ENCODE peak calls at places on chromosomes 7 and 10, in six cellular contexts. One of them, this sample, is unnamed.

GRCh38 chr7:91291902-91292301 is 27.7 kb downstream of the FZD1 start:
- DNase-seq in T-helper 2 cell: no peak
- DNase-seq in activated effector memory CD4-positive, alpha-beta T cell treated with anti-CD3 and anti-CD28 coated beads, Interleukin-2, amount 50 U/mL, for 16 hours: no peak
- DNase-seq in HFFc6: no peak
- DNase-seq in NCI-H1092: no peak
- DNase-seq in hepatic stellate cell: no peak
- DNase-seq in this sample: no peak

GRCh38 chr10:83262434-83262833 is 876.9 kb upstream of the GHITM start:
- DNase-seq in T-helper 2 cell: no peak
- DNase-seq in activated effector memory CD4-positive, alpha-beta T cell treated with anti-CD3 and anti-CD28 coated beads, Interleukin-2, amount 50 U/mL, for 16 hours: no peak
- DNase-seq in HFFc6: no peak
- DNase-seq in NCI-H1092: no peak
- DNase-seq in hepatic stellate cell: no peak
- DNase-seq in this sample: no peak

GRCh38 chr7:28778781-28779180 is 179.3 kb downstream of the TRIL start:
- DNase-seq in T-helper 2 cell: no peak
- DNase-seq in activated effector memory CD4-positive, alpha-beta T cell treated with anti-CD3 and anti-CD28 coated beads, Interleukin-2, amount 50 U/mL, for 16 hours: no peak
- DNase-seq in HFFc6: no peak
- DNase-seq in NCI-H1092: no peak
- DNase-seq in hepatic stellate cell: no peak
- DNase-seq in this sample: no peak

GRCh38 chr10:22824520-22824919 is 103.3 kb upstream of the ARMC3 start:
- DNase-seq in T-helper 2 cell: no peak
- DNase-seq in activated effector memory CD4-positive, alpha-beta T cell treated with anti-CD3 and anti-CD28 coated beads, Interleukin-2, amount 50 U/mL, for 16 hours: no peak
- DNase-seq in HFFc6: no peak
- DNase-seq in NCI-H1092: no peak
- DNase-seq in hepatic stellate cell: no peak
- DNase-seq in this sample: no peak

GRCh38 chr10:30413996-30414576 is 19.9 kb upstream of the MAP3K8 start:
- DNase-seq in T-helper 2 cell: no peak
- DNase-seq in activated effector memory CD4-positive, alpha-beta T cell treated with anti-CD3 and anti-CD28 coated beads, Interleukin-2, amount 50 U/mL, for 16 hours: no peak
- DNase-seq in HFFc6: peak
- DNase-seq in NCI-H1092: no peak
- DNase-seq in hepatic stellate cell: peak
- DNase-seq in this sample: no peak

GRCh38 chr7:369476-369980 is 79.6 kb downstream of the FOXL3 start:
- DNase-seq in T-helper 2 cell: no peak
- DNase-seq in activated effector memory CD4-positive, alpha-beta T cell treated with anti-CD3 and anti-CD28 coated beads, Interleukin-2, amount 50 U/mL, for 16 hours: peak
- DNase-seq in HFFc6: no peak
- DNase-seq in NCI-H1092: no peak
- DNase-seq in hepatic stellate cell: no peak
- DNase-seq in this sample: no peak

GRCh38 chr7:110960811-110961210 is 130.1 kb upstream of the LRRN3 start:
- DNase-seq in T-helper 2 cell: no peak
- DNase-seq in activated effector memory CD4-positive, alpha-beta T cell treated with anti-CD3 and anti-CD28 coated beads, Interleukin-2, amount 50 U/mL, for 16 hours: no peak
- DNase-seq in HFFc6: no peak
- DNase-seq in NCI-H1092: no peak
- DNase-seq in hepatic stellate cell: no peak
- DNase-seq in this sample: no peak

GRCh38 chr7:51764981-51765380 is 448.4 kb upstream of the COBL start:
- DNase-seq in T-helper 2 cell: no peak
- DNase-seq in activated effector memory CD4-positive, alpha-beta T cell treated with anti-CD3 and anti-CD28 coated beads, Interleukin-2, amount 50 U/mL, for 16 hours: no peak
- DNase-seq in HFFc6: no peak
- DNase-seq in NCI-H1092: no peak
- DNase-seq in hepatic stellate cell: no peak
- DNase-seq in this sample: no peak

GRCh38 chr10:5318148-5318547 is 46.6 kb upstream of the UCN3 start:
- DNase-seq in T-helper 2 cell: no peak
- DNase-seq in activated effector memory CD4-positive, alpha-beta T cell treated with anti-CD3 and anti-CD28 coated beads, Interleukin-2, amount 50 U/mL, for 16 hours: no peak
- DNase-seq in HFFc6: no peak
- DNase-seq in NCI-H1092: no peak
- DNase-seq in hepatic stellate cell: no peak
- DNase-seq in this sample: no peak

GRCh38 chr10:71138126-71138860 is 74.1 kb upstream of the UNC5B start:
- DNase-seq in T-helper 2 cell: no peak
- DNase-seq in activated effector memory CD4-positive, alpha-beta T cell treated with anti-CD3 and anti-CD28 coated beads, Interleukin-2, amount 50 U/mL, for 16 hours: no peak
- DNase-seq in HFFc6: no peak
- DNase-seq in NCI-H1092: peak
- DNase-seq in hepatic stellate cell: no peak
- DNase-seq in this sample: no peak

GRCh38 chr7:26500749-26501352 is 209.2 kb downstream of the SNX10 start:
- DNase-seq in T-helper 2 cell: no peak
- DNase-seq in activated effector memory CD4-positive, alpha-beta T cell treated with anti-CD3 and anti-CD28 coated beads, Interleukin-2, amount 50 U/mL, for 16 hours: no peak
- DNase-seq in HFFc6: no peak
- DNase-seq in NCI-H1092: no peak
- DNase-seq in hepatic stellate cell: no peak
- DNase-seq in this sample: peak

GRCh38 chr7:96547371-96547811 is 162.3 kb downstream of the SEM1 start:
- DNase-seq in T-helper 2 cell: no peak
- DNase-seq in activated effector memory CD4-positive, alpha-beta T cell treated with anti-CD3 and anti-CD28 coated beads, Interleukin-2, amount 50 U/mL, for 16 hours: no peak
- DNase-seq in HFFc6: no peak
- DNase-seq in NCI-H1092: peak
- DNase-seq in hepatic stellate cell: no peak
- DNase-seq in this sample: peak

GRCh38 chr7:8176370-8177081 is 85.4 kb downstream of the ICA1 start:
- DNase-seq in T-helper 2 cell: peak
- DNase-seq in activated effector memory CD4-positive, alpha-beta T cell treated with anti-CD3 and anti-CD28 coated beads, Interleukin-2, amount 50 U/mL, for 16 hours: peak
- DNase-seq in HFFc6: no peak
- DNase-seq in NCI-H1092: peak
- DNase-seq in hepatic stellate cell: no peak
- DNase-seq in this sample: no peak

GRCh38 chr7:147981072-147981813 is 609.3 kb upstream of the C7orf33 start:
- DNase-seq in T-helper 2 cell: no peak
- DNase-seq in activated effector memory CD4-positive, alpha-beta T cell treated with anti-CD3 and anti-CD28 coated beads, Interleukin-2, amount 50 U/mL, for 16 hours: no peak
- DNase-seq in HFFc6: no peak
- DNase-seq in NCI-H1092: no peak
- DNase-seq in hepatic stellate cell: no peak
- DNase-seq in this sample: no peak

GRCh38 chr10:76086571-76087260 is 655.3 kb downstream of the LRMDA start:
- DNase-seq in T-helper 2 cell: no peak
- DNase-seq in activated effector memory CD4-positive, alpha-beta T cell treated with anti-CD3 and anti-CD28 coated beads, Interleukin-2, amount 50 U/mL, for 16 hours: no peak
- DNase-seq in HFFc6: peak
- DNase-seq in NCI-H1092: no peak
- DNase-seq in hepatic stellate cell: peak
- DNase-seq in this sample: peak

GRCh38 chr7:23333671-23334246 is 34.6 kb downstream of the MALSU1 start:
- DNase-seq in T-helper 2 cell: no peak
- DNase-seq in activated effector memory CD4-positive, alpha-beta T cell treated with anti-CD3 and anti-CD28 coated beads, Interleukin-2, amount 50 U/mL, for 16 hours: no peak
- DNase-seq in HFFc6: peak
- DNase-seq in NCI-H1092: no peak
- DNase-seq in hepatic stellate cell: peak
- DNase-seq in this sample: no peak

GRCh38 chr10:13690281-13690825 is 103.6 kb downstream of the PRPF18 start:
- DNase-seq in T-helper 2 cell: no peak
- DNase-seq in activated effector memory CD4-positive, alpha-beta T cell treated with anti-CD3 and anti-CD28 coated beads, Interleukin-2, amount 50 U/mL, for 16 hours: peak
- DNase-seq in HFFc6: no peak
- DNase-seq in NCI-H1092: no peak
- DNase-seq in hepatic stellate cell: no peak
- DNase-seq in this sample: no peak

This sample was measured in NCI-H2227 treated with DMSO at 0.1 percent for 48 hours.